ENCODE peak calls at places on chromosomes 3 and 15, in five cellular contexts. P is fibroblast of the aortic adventitia; B is activated CD8-positive, alpha-beta memory T cell treated with anti-CD3 and anti-CD28 coated beads, Interleukin-2, amount 50 U/mL, for 48 hours; J is tibial artery; D is stimulated activated CD4-positive, alpha-beta T cell treated with anti-CD3 and anti-CD28 coated beads, Interleukin-12 subunit alpha, Interleukin-12 subunit beta, amount 100 ng/mL, for 24 hours. E is an unnamed sample.

GRCh38 chr15:43918717-43919116 is 91.9 kb downstream of the WDR76 start:
- DNase-seq in J (no peak), D (no peak), B (no peak), P (no peak), E (no peak)

GRCh38 chr3:76372497-76372896 is 587.1 kb upstream of the ZNF717 start:
- DNase-seq in D (no peak), J (no peak), B (no peak), P (no peak), E (no peak)

GRCh38 chr3:50625879-50626182 is 8.9 kb downstream of the MAPKAPK3 start:
- DNase-seq in B (no peak), P (no peak), D (no peak), J (no peak), E (no peak)

GRCh38 chr3:128623762-128624176 is 26.8 kb downstream of the RPN1 start:
- DNase-seq in P (peak), D (no peak), B (no peak), J (no peak), E (no peak)

GRCh38 chr3:123290107-123290930 is 88.6 kb downstream of the SEC22A start:
- DNase-seq in D (no peak), P (no peak), J (peak), B (no peak), E (no peak)

GRCh38 chr15:55846108-55846707 is 103.3 kb upstream of the PRTG start:
- DNase-seq in D (no peak), J (no peak), B (no peak), P (peak), E (no peak)

GRCh38 chr3:185270262-185270955 is 16.6 kb upstream of the EHHADH start:
- DNase-seq in D (no peak), B (no peak), J (no peak), P (peak), E (no peak)

GRCh38 chr3:50588759-50589433 is 19.6 kb downstream of the HEMK1 start:
- DNase-seq in P (peak), B (no peak), J (no peak), D (no peak), E (no peak)

GRCh38 chr15:82875411-82876003 is 66.1 kb downstream of the WHAMM start:
- DNase-seq in D (no peak), J (no peak), P (peak), B (no peak), E (no peak)

GRCh38 chr3:94121161-94121560 is 58.3 kb downstream of the NSUN3 start:
- DNase-seq in P (no peak), D (no peak), J (no peak), B (no peak), E (no peak)

GRCh38 chr3:153462550-153462949 is 300.5 kb downstream of the RAP2B start:
- DNase-seq in D (no peak), P (no peak), J (no peak), B (no peak), E (no peak)

GRCh38 chr15:81085898-81086297 is 48.2 kb upstream of the CFAP161 start:
- DNase-seq in J (no peak), B (no peak), P (no peak), D (no peak), E (no peak)

GRCh38 chr15:48040166-48040817 is 80.5 kb upstream of the SLC24A5 start:
- DNase-seq in B (no peak), P (no peak), D (no peak), J (no peak), E (no peak)

GRCh38 chr3:131356006-131356405 is 25.6 kb upstream of the NUDT16 start:
- DNase-seq in D (no peak), B (no peak), J (no peak), P (no peak), E (no peak)

E was measured in Right ventricle myocardium superior.